ENCODE peak calls at places on chromosomes 3 and 15, in seven cellular contexts. W, P, K, E, H, M and R are unnamed samples.

GRCh38 chr3:78659386-78659987 is 1108.3 kb downstream of the ROBO1 start:
- DNase-seq in W (no peak), P (no peak), K (no peak), E (peak), H (peak), M (peak), R (no peak)

GRCh38 chr3:47413751-47414150 is 32.9 kb downstream of the PTPN23 start:
- DNase-seq in W (peak), P (no peak), K (no peak), E (peak), H (no peak), M (no peak), R (peak)

GRCh38 chr15:64500695-64501395 is 40.5 kb downstream of the ZNF609 start:
- DNase-seq in W (no peak), P (no peak), K (no peak), E (no peak), H (no peak), M (no peak), R (no peak)

GRCh38 chr3:122092460-122093165 is 37.5 kb downstream of the CD86 start:
- DNase-seq in W (no peak), P (peak), K (peak), E (peak), H (peak), M (peak), R (no peak)

GRCh38 chr3:184378650-184379374 is 805 bp upstream of the THPO start:
- DNase-seq in W (no peak), P (no peak), K (no peak), E (no peak), H (no peak), M (no peak), R (no peak)

GRCh38 chr15:75454471-75455418 is 3.3 kb upstream of the SIN3A start:
- DNase-seq in W (peak), P (peak), K (peak), E (peak), H (peak), M (peak), R (peak)

GRCh38 chr3:157073810-157074209 is 86.1 kb downstream of the CCNL1 start:
- DNase-seq in W (no peak), P (no peak), K (no peak), E (peak), H (no peak), M (no peak), R (no peak)

GRCh38 chr3:73073091-73073707 is 11.7 kb downstream of the EBLN2 start:
- DNase-seq in W (no peak), P (no peak), K (no peak), E (no peak), H (no peak), M (no peak), R (no peak)

GRCh38 chr3:43948013-43948412 is 257.3 kb downstream of the ABHD5 start:
- DNase-seq in W (no peak), P (no peak), K (no peak), E (no peak), H (no peak), M (no peak), R (no peak)

GRCh38 chr3:114127517-114127916 is 51.3 kb downstream of the DRD3 start:
- DNase-seq in W (no peak), P (no peak), K (no peak), E (no peak), H (no peak), M (no peak), R (no peak)

GRCh38 chr3:104385421-104385820 is 981.3 kb upstream of the ALCAM start:
- DNase-seq in W (peak), P (no peak), K (no peak), E (no peak), H (no peak), M (no peak), R (no peak)

GRCh38 chr3:51282931-51283330 is 102.2 kb upstream of the MANF start:
- DNase-seq in W (no peak), P (no peak), K (no peak), E (peak), H (no peak), M (no peak), R (no peak)

GRCh38 chr15:84898761-84899160 is 14.3 kb downstream of the SLC28A1 start:
- DNase-seq in W (no peak), P (no peak), K (no peak), E (no peak), H (no peak), M (no peak), R (no peak)

GRCh38 chr3:29282431-29283296 is 1.8 kb downstream of the RBMS3 start:
- DNase-seq in W (no peak), P (no peak), K (no peak), E (peak), H (peak), M (no peak), R (no peak)

GRCh38 chr15:57384816-57385215 is 8.5 kb downstream of the CGNL1 start:
- DNase-seq in W (no peak), P (no peak), K (no peak), E (no peak), H (no peak), M (no peak), R (no peak)

GRCh38 chr3:100411091-100411982 is 10.0 kb downstream of the LNP1 start:
- DNase-seq in W (no peak), P (no peak), K (no peak), E (no peak), H (no peak), M (no peak), R (no peak)

GRCh38 chr3:29186131-29186599 is 94.7 kb upstream of the RBMS3 start:
- DNase-seq in W (no peak), P (no peak), K (no peak), E (peak), H (no peak), M (no peak), R (no peak)

GRCh38 chr3:42035816-42036482 is 55.2 kb upstream of the TRAK1 start:
- DNase-seq in W (no peak), P (no peak), K (no peak), E (no peak), H (no peak), M (peak), R (no peak)

GRCh38 chr15:95620934-95621579 is 709.4 kb upstream of the NR2F2 start:
- DNase-seq in W (no peak), P (no peak), K (no peak), E (peak), H (no peak), M (no peak), R (no peak)

GRCh38 chr3:54625805-54626787 is 301.8 kb downstream of the LRTM1 start:
- DNase-seq in W (no peak), P (no peak), K (no peak), E (no peak), H (no peak), M (no peak), R (no peak)

GRCh38 chr3:143171141-143171651 is 51.6 kb downstream of the CHST2 start:
- DNase-seq in W (no peak), P (no peak), K (no peak), E (no peak), H (peak), M (no peak), R (no peak)

GRCh38 chr3:152417181-152417580 is 148.5 kb downstream of the MBNL1 start:
- DNase-seq in W (no peak), P (no peak), K (no peak), E (no peak), H (no peak), M (no peak), R (no peak)

GRCh38 chr3:168736202-168736601 is 640.5 kb upstream of the GOLIM4 start:
- DNase-seq in W (no peak), P (no peak), K (no peak), E (no peak), H (no peak), M (no peak), R (no peak)

GRCh38 chr15:90451215-90451850 is 63.3 kb downstream of the IQGAP1 start:
- DNase-seq in W (no peak), P (no peak), K (no peak), E (peak), H (no peak), M (no peak), R (no peak)

GRCh38 chr15:91970142-91970541 is 116.6 kb downstream of the SLCO3A1 start:
- DNase-seq in W (peak), P (no peak), K (no peak), E (peak), H (no peak), M (peak), R (peak)

GRCh38 chr3:136862611-136862951 is 573 bp downstream of the NCK1 start:
- DNase-seq in W (no peak), P (peak), K (peak), E (peak), H (peak), M (peak), R (peak)

GRCh38 chr15:58154769-58155168 is 16.6 kb downstream of the AQP9 start:
- DNase-seq in W (no peak), P (no peak), K (no peak), E (no peak), H (no peak), M (no peak), R (no peak)

GRCh38 chr3:67386446-67386845 is 268.0 kb downstream of the SUCLG2 start:
- DNase-seq in W (no peak), P (no peak), K (no peak), E (no peak), H (no peak), M (no peak), R (no peak)

GRCh38 chr15:76431936-76432335 is 95.4 kb downstream of the ISL2 start:
- DNase-seq in W (no peak), P (no peak), K (no peak), E (no peak), H (no peak), M (no peak), R (no peak)

GRCh38 chr3:151800449-151800848 is 13.5 kb upstream of the AADAC start:
- DNase-seq in W (no peak), P (no peak), K (no peak), E (no peak), H (no peak), M (no peak), R (no peak)

GRCh38 chr15:40010681-40011080 is 28.3 kb downstream of the SRP14 start:
- DNase-seq in W (no peak), P (no peak), K (no peak), E (peak), H (no peak), M (no peak), R (no peak)

GRCh38 chr3:195028877-195029606 is 241.9 kb downstream of the XXYLT1 start:
- DNase-seq in W (no peak), P (no peak), K (no peak), E (no peak), H (no peak), M (no peak), R (no peak)

GRCh38 chr15:70033529-70034140 is 64.1 kb downstream of the TLE3 start:
- DNase-seq in W (no peak), P (no peak), K (no peak), E (peak), H (no peak), M (no peak), R (no peak)

GRCh38 chr3:72821170-72821781 is 27.0 kb downstream of the SHQ1 start:
- DNase-seq in W (no peak), P (peak), K (no peak), E (peak), H (no peak), M (peak), R (no peak)